ENCODE peak calls at places on chromosomes 2 and 18, in five cellular contexts. K is iris pigment epithelial cell, C is NCI-H1092 treated with DMSO at 0.1 percent for 48 hours, Z is neural crest cell, I is SW480. O is an unnamed sample.
A peak's percentile ranks its signal among the peaks of the same experiment; 100 is the strongest.

GRCh38 chr2:188596054-188596453 is 304.4 kb downstream of the GULP1 start:
- DNase-seq in Z (no peak), C (no peak), K (peak; percentile 85), I (no peak), O (no peak)

GRCh38 chr2:29239209-29239960 is 124.2 kb downstream of the CLIP4 start:
- DNase-seq in Z (no peak), I (no peak), K (no peak), C (no peak), O (no peak)

GRCh38 chr18:75334869-75335268 is 92.6 kb downstream of the SMIM21 start:
- DNase-seq in K (no peak), I (no peak), Z (no peak), C (no peak), O (no peak)

GRCh38 chr2:137838255-137839092 is 125.8 kb upstream of the HNMT start:
- DNase-seq in K (peak; percentile 52), Z (no peak), I (peak; percentile 35), C (peak; percentile 44), O (peak; percentile 17)

GRCh38 chr18:12253517-12254136 is 534 bp upstream of the CIDEA start:
- DNase-seq in Z (no peak), I (no peak), C (no peak), K (no peak), O (peak; percentile 16)

GRCh38 chr2:120587326-120587996 is 148.2 kb upstream of the GLI2 start:
- DNase-seq in Z (peak; percentile 35), K (no peak), I (no peak), C (no peak), O (no peak)

GRCh38 chr2:178317807-178318206 is 123.5 kb downstream of the OSBPL6 start:
- DNase-seq in C (no peak), I (no peak), K (peak; percentile 6), Z (no peak), O (no peak)

GRCh38 chr2:175008801-175009495 is 3.8 kb upstream of the CHN1 start:
- DNase-seq in I (no peak), K (no peak), C (no peak), Z (no peak), O (no peak)

GRCh38 chr2:53994735-53995538 is 24.1 kb upstream of the PSME4 start:
- DNase-seq in C (no peak), K (no peak), I (no peak), Z (no peak), O (no peak)

O was measured in NCI-H2029.